ENCODE peak calls at places on chromosomes 11 and 22, in seven cellular contexts. I is neuronal stem cell, S is mesenchymal stem cell, Y is IMR-90, R is H9, M is H1, P is mesendoderm. W is an unnamed sample.
A peak's percentile ranks its signal among the peaks of the same experiment; 100 is the strongest.

GRCh38 chr11:9091044-9091936 is at the start of gene SCUBE2:
- DNase-seq in R (peak; percentile 45), M (peak; percentile 62), P (no peak), I (no peak), Y (no peak), S (no peak), W (no peak)

GRCh38 chr11:65133724-65134123 is 595 bp downstream of the SYVN1 start:
- DNase-seq in Y (no peak), I (no peak), P (no peak), S (peak; percentile 29), R (no peak), M (no peak), W (peak; percentile 20)

GRCh38 chr11:27902981-27903624 is 202.8 kb upstream of the BDNF start:
- DNase-seq in I (no peak), R (no peak), P (no peak), M (no peak), Y (peak; percentile 73), S (peak; percentile 66), W (no peak)

GRCh38 chr11:45264839-45265515 is 21.2 kb downstream of the SYT13 start:
- DNase-seq in R (no peak), P (no peak), M (no peak), Y (peak; percentile 87), S (peak; percentile 73), I (no peak), W (peak; percentile 61)

GRCh38 chr11:46134540-46134939 is 13.3 kb upstream of the PHF21A start:
- DNase-seq in Y (no peak), S (no peak), M (no peak), R (peak; percentile 61), P (peak; percentile 78), I (no peak), W (no peak)

GRCh38 chr11:133811850-133812685 is 33.2 kb downstream of the SPATA19 start:
- DNase-seq in S (no peak), P (peak; percentile 28), M (no peak), I (no peak), R (no peak), Y (no peak), W (no peak)

GRCh38 chr11:119029340-119030028 is 1.2 kb downstream of the SLC37A4 start:
- DNase-seq in R (no peak), S (peak; percentile 44), M (no peak), P (peak; percentile 35), Y (no peak), I (no peak), W (no peak)

GRCh38 chr11:78803995-78804394 is 229.3 kb upstream of the NARS2 start:
- DNase-seq in R (no peak), S (no peak), I (no peak), Y (no peak), P (no peak), M (no peak), W (no peak)

GRCh38 chr22:20979243-20979809 is 2.8 kb upstream of the LZTR1 start:
- DNase-seq in I (peak; percentile 65), S (peak; percentile 71), M (peak; percentile 90), Y (peak; percentile 67), P (peak; percentile 98), R (peak; percentile 99), W (peak; percentile 83)

GRCh38 chr11:95592455-95592854 is 197.1 kb downstream of the FAM76B start:
- DNase-seq in I (no peak), R (peak; percentile 37), Y (peak; percentile 23), M (peak; percentile 48), P (peak; percentile 50), S (peak; percentile 20), W (no peak)

GRCh38 chr22:28171135-28171534 is 252.1 kb upstream of the PITPNB start:
- DNase-seq in M (no peak), I (no peak), P (no peak), Y (no peak), S (no peak), R (no peak), W (no peak)

GRCh38 chr11:62024975-62025374 is 57.5 kb upstream of the FTH1 start:
- DNase-seq in P (no peak), S (no peak), Y (no peak), M (no peak), R (no peak), I (no peak), W (no peak)

GRCh38 chr22:20102203-20102780 is 13.6 kb upstream of the RANBP1 start:
- DNase-seq in P (peak; percentile 45), R (no peak), Y (no peak), M (no peak), I (no peak), S (no peak), W (no peak)

GRCh38 chr11:23212829-23213228 is 352.6 kb upstream of the CCDC179 start:
- DNase-seq in R (no peak), Y (no peak), M (no peak), S (no peak), I (no peak), P (no peak), W (no peak)

GRCh38 chr11:5597953-5598352 is 1.5 kb downstream of the TRIM6 start:
- DNase-seq in Y (no peak), M (no peak), S (no peak), I (no peak), R (peak; percentile 52), P (no peak), W (no peak)

GRCh38 chr11:58193403-58193802 is 4.5 kb downstream of the OR9Q2 start:
- DNase-seq in I (no peak), Y (no peak), S (no peak), M (no peak), R (no peak), P (no peak), W (no peak)

GRCh38 chr11:77630311-77630710 is 7.3 kb downstream of the CLNS1A start:
- DNase-seq in P (no peak), Y (no peak), S (no peak), I (no peak), R (no peak), M (no peak), W (no peak)

GRCh38 chr11:77636738-77637344 is 753 bp downstream of the CLNS1A start:
- DNase-seq in M (no peak), P (peak; percentile 16), Y (no peak), S (peak; percentile 17), R (no peak), I (no peak), W (no peak)

GRCh38 chr11:77633856-77634425 is 3.7 kb downstream of the CLNS1A start:
- DNase-seq in M (no peak), I (no peak), P (no peak), S (no peak), R (no peak), Y (no peak), W (peak; percentile 27)

GRCh38 chr11:77637345-77638165 is at the start of gene CLNS1A:
- DNase-seq in M (peak; percentile 85), Y (peak; percentile 85), S (peak; percentile 90), P (peak; percentile 95), R (peak; percentile 85), I (peak; percentile 58), W (peak; percentile 75)

DNA sequence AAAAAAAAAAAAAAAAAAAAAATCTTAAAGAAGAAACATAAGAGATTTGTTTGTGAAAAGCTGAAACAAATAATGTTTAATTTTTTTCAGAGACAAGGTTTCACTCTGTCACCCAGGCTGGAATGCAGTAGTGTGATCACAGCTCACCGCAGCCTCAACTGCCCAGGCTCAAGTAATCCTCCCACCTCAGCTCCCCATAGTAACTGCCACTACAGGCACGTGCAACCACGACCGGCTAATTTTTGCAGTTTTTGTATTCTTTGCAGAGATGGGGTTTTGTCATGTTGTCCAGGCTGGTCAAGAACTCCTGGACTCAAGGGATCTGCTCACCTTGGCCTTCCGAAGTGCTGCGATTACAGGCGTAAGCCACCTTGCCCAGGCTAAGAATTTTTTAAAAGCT is 2.9 kb downstream of the CLNS1A start:
- DNase-seq in M (no peak), P (no peak), Y (no peak), S (no peak), R (no peak), I (no peak), W (no peak)
- H3K4me1 ChIP-seq in M (peaks cover 2% of the 10 kb centered on the region), P (peaks cover 2% of the 10 kb centered on the region), Y (peaks cover 5% of the 10 kb centered on the region), S (peaks cover 4% of the 10 kb centered on the region), R (no peaks in the 10 kb centered on the region), I (peaks cover 5% of the 10 kb centered on the region), W (peaks cover 6% of the 10 kb centered on the region)

GRCh38 chr11:94524293-94524692 is 12.0 kb downstream of the C11orf97 start:
- DNase-seq in I (no peak), P (no peak), S (no peak), Y (no peak), M (no peak), R (no peak), W (peak; percentile 33)

GRCh38 chr11:94525933-94526332 is 13.7 kb downstream of the C11orf97 start:
- DNase-seq in S (no peak), M (no peak), R (no peak), Y (peak; percentile 74), P (no peak), I (peak; percentile 5), W (no peak)

GRCh38 chr11:94518300-94518699 is 6.0 kb downstream of the C11orf97 start:
- DNase-seq in R (no peak), P (no peak), M (no peak), Y (no peak), I (no peak), S (no peak), W (no peak)

GRCh38 chr11:94519478-94520084 is 7.3 kb downstream of the C11orf97 start:
- DNase-seq in P (no peak), R (no peak), I (peak; percentile 12), M (no peak), Y (peak; percentile 49), S (peak; percentile 43), W (peak; percentile 73)

DNA sequence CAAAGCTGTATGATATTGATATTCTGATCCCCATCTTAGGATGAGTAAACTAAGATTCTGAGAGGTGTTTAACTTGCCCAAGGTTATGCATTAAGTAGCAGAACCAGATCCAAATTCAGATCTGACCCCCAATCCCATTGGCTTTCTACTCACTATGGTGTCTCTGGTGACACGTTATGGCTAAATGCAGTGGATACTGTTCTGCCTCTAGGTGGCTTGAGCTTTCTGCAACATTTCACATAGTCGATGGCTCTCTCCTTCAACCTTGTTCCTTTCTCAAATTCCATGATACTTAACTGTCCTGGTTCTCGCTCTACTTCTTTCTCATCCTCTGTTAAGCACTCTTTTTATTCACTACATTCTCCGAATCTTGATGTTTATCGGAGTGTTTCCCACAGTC is 9.4 kb downstream of the C11orf97 start:
- DNase-seq in Y (no peak), M (no peak), P (peak; percentile 59), S (no peak), I (no peak), R (peak; percentile 30), W (peak; percentile 55)
- H3K18ac ChIP-seq in Y (no peak overlapping the region), M (no peak overlapping the region), P (no peak overlapping the region), S (no peak overlapping the region), I (no peak overlapping the region), R (no peak overlapping the region), W (no peak overlapping the region)

DNA sequence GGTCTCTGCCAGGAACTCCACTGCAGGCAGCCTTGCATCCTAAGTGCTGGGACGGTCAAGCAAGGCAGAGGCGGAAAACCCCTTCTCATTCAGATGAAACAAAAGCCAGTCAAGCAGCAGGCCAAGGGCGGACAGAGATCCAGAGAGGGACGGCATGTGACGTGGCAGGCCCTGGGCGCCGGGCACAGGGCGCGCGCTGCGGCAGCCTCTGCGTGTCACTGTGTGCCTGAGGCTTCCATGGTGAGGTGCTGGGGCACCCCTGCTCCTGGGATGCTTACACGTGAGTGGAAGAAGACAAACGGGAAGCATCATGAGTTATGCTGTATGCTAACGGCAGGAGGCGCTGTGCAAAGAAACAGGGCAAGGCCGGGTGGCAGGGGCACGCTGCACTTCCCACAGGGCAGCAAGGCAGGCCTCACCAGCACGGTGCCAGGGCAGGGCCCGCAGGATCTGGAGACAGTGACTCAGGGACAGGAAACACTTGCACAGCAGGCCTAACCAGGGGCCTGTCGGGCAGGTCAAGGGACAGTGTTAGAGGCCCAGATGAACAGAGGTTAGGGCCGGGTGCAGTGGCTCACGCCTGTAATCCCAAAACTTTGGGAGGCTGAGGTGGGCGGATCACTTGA is 6.1 kb downstream of the TOLLIP start:
- DNase-seq in S (no peak), P (peak; percentile 40), M (peak; percentile 83), R (peak; percentile 68), Y (no peak), I (no peak), W (peak; percentile 19)
- H3K4me1 ChIP-seq in S (peaks cover 58% of the 10 kb centered on the region), P (no peaks in the 10 kb centered on the region), M (no peaks in the 10 kb centered on the region), R (no peaks in the 10 kb centered on the region), Y (peaks cover 9% of the 10 kb centered on the region), I (peaks cover 2% of the 10 kb centered on the region), W (peaks cover 8% of the 10 kb centered on the region)

GRCh38 chr11:85694385-85694980 is 8.5 kb upstream of the CCDC89 start:
- DNase-seq in S (peak; percentile 47), R (no peak), I (no peak), M (no peak), Y (peak; percentile 71), P (peak; percentile 46), W (peak; percentile 49)
- H3K18ac ChIP-seq in S (no peak overlapping the region), R (no peak overlapping the region), I (no peak overlapping the region), M (no peak overlapping the region), Y (peak overlapping the region; percentile 89), P (no peak overlapping the region), W (no peak overlapping the region)